ENCODE peak calls at places on chromosomes 11 and 22, in ten cellular contexts. J is heart left ventricle; A is GM12891; V is DMS53; M is germinal center; N is brain microvascular endothelial cell; P is naive thymus-derived CD4-positive, alpha-beta T cell; U is midbrain; C is memory B cell; D is NCI-H1694. K is an unnamed sample.

GRCh38 chr22:31917227-31917921 is 27.0 kb upstream of the YWHAH start:
- DNase-seq in J (peak), A (peak), V (no peak), M (peak), N (no peak), P (no peak), U (peak), C (peak), D (no peak), K (peak)

GRCh38 chr11:118651820-118652219 is 27.6 kb downstream of the TREH start:
- DNase-seq in J (no peak), A (no peak), V (no peak), M (no peak), N (no peak), P (no peak), U (no peak), C (no peak), D (no peak), K (no peak)

GRCh38 chr11:94117871-94118270 is 10.8 kb upstream of the PANX1 start:
- DNase-seq in J (no peak), A (no peak), V (no peak), M (no peak), N (no peak), P (no peak), U (no peak), C (no peak), D (no peak), K (no peak)

GRCh38 chr22:40626826-40627225 is 9.7 kb downstream of the MRTFA start:
- DNase-seq in J (no peak), A (no peak), V (no peak), M (no peak), N (no peak), P (no peak), U (no peak), C (no peak), D (no peak), K (no peak)

GRCh38 chr11:87840786-87841185 is 334.5 kb downstream of the RAB38 start:
- DNase-seq in J (no peak), A (no peak), V (no peak), M (no peak), N (no peak), P (no peak), U (no peak), C (no peak), D (no peak), K (no peak)

GRCh38 chr11:118650366-118650765 is 29.1 kb downstream of the TREH start:
- DNase-seq in J (no peak), A (no peak), V (no peak), M (no peak), N (no peak), P (no peak), U (no peak), C (no peak), D (no peak), K (no peak)

GRCh38 chr11:11899401-11899800 is 57.6 kb downstream of the USP47 start:
- DNase-seq in J (no peak), A (no peak), V (no peak), M (no peak), N (no peak), P (no peak), U (no peak), C (no peak), D (no peak), K (no peak)

GRCh38 chr11:107439586-107440201 is 17.9 kb downstream of the CWF19L2 start:
- DNase-seq in J (no peak), A (no peak), V (no peak), M (no peak), N (no peak), P (no peak), U (no peak), C (no peak), D (no peak), K (no peak)

GRCh38 chr11:6237903-6238302 is 986 bp upstream of the CNGA4 start:
- DNase-seq in J (no peak), A (no peak), V (no peak), M (no peak), N (no peak), P (no peak), U (no peak), C (no peak), D (no peak), K (no peak)

GRCh38 chr11:46604796-46605195 is 11.0 kb upstream of the AMBRA1 start:
- DNase-seq in J (no peak), A (no peak), V (no peak), M (no peak), N (no peak), P (no peak), U (no peak), C (no peak), D (no peak), K (no peak)

GRCh38 chr11:60863550-60864521 is 3.5 kb upstream of the ZP1 start:
- DNase-seq in J (peak), A (no peak), V (no peak), M (no peak), N (no peak), P (no peak), U (no peak), C (no peak), D (no peak), K (no peak)

GRCh38 chr11:33869511-33870422 is 22.1 kb downstream of the LMO2 start:
- DNase-seq in J (peak), A (peak), V (peak), M (peak), N (no peak), P (no peak), U (peak), C (no peak), D (no peak), K (peak)

GRCh38 chr11:108672113-108672512 is 7.2 kb downstream of the DDX10 start:
- DNase-seq in J (peak), A (no peak), V (no peak), M (no peak), N (peak), P (no peak), U (no peak), C (no peak), D (no peak), K (no peak)

GRCh38 chr11:34327804-34328631 is 29.8 kb downstream of the ABTB2 start:
- DNase-seq in J (peak), A (no peak), V (no peak), M (no peak), N (no peak), P (no peak), U (peak), C (no peak), D (no peak), K (no peak)

GRCh38 chr11:123392813-123393212 is 37.3 kb upstream of the GRAMD1B start:
- DNase-seq in J (no peak), A (no peak), V (no peak), M (no peak), N (no peak), P (no peak), U (no peak), C (no peak), D (no peak), K (no peak)

GRCh38 chr11:56172256-56172835 is 4.1 kb upstream of the OR5J2 start:
- DNase-seq in J (no peak), A (no peak), V (no peak), M (no peak), N (no peak), P (no peak), U (no peak), C (no peak), D (no peak), K (no peak)

GRCh38 chr11:41206388-41206787 is 253.1 kb downstream of the LRRC4C start:
- DNase-seq in J (no peak), A (no peak), V (no peak), M (no peak), N (no peak), P (no peak), U (no peak), C (no peak), D (no peak), K (no peak)